ENCODE peak calls at places on chromosomes 12 and 14, in six cellular contexts. One of them, this sample, is unnamed.
A peak's percentile ranks its signal among the peaks of the same experiment; 100 is the strongest.

GRCh38 chr14:76348898-76349297 is 27.0 kb upstream of the ESRRB start:
- DNase-seq in Ammon's horn: no peak
- DNase-seq in AG10803: peak; percentile 69
- DNase-seq in HCEC 1CT: peak; percentile 6
- DNase-seq in AG04450: no peak
- DNase-seq in iris pigment epithelial cell: peak; percentile 51
- DNase-seq in this sample: peak; percentile 86

GRCh38 chr14:75647650-75648049 is 13.0 kb downstream of the ERG28 start:
- DNase-seq in AG10803: peak; percentile 26
- DNase-seq in Ammon's horn: no peak
- DNase-seq in AG04450: no peak
- DNase-seq in iris pigment epithelial cell: peak; percentile 35
- DNase-seq in HCEC 1CT: peak; percentile 19
- DNase-seq in this sample: no peak

GRCh38 chr12:57620936-57621496 is 9.8 kb downstream of the ARHGEF25 start:
- DNase-seq in HCEC 1CT: no peak
- DNase-seq in AG04450: no peak
- DNase-seq in iris pigment epithelial cell: no peak
- DNase-seq in AG10803: no peak
- DNase-seq in Ammon's horn: no peak
- DNase-seq in this sample: no peak

GRCh38 chr12:13000616-13000934 is 510 bp upstream of the HEBP1 start:
- DNase-seq in Ammon's horn: no peak
- DNase-seq in AG04450: no peak
- DNase-seq in AG10803: peak; percentile 24
- DNase-seq in iris pigment epithelial cell: peak; percentile 25
- DNase-seq in HCEC 1CT: peak; percentile 39
- DNase-seq in this sample: peak; percentile 21

GRCh38 chr12:100293017-100293416 is 26.0 kb downstream of the SCYL2 start:
- DNase-seq in Ammon's horn: no peak
- DNase-seq in HCEC 1CT: no peak
- DNase-seq in AG10803: no peak
- DNase-seq in iris pigment epithelial cell: no peak
- DNase-seq in AG04450: no peak
- DNase-seq in this sample: no peak

GRCh38 chr12:46556105-46556559 is 183.6 kb upstream of the SLC38A2 start:
- DNase-seq in iris pigment epithelial cell: peak; percentile 98
- DNase-seq in HCEC 1CT: peak; percentile 99
- DNase-seq in AG04450: peak; percentile 92
- DNase-seq in AG10803: peak; percentile 97
- DNase-seq in Ammon's horn: no peak
- DNase-seq in this sample: peak; percentile 99

GRCh38 chr12:132114667-132115066 is 29.5 kb downstream of the DDX51 start:
- DNase-seq in iris pigment epithelial cell: no peak
- DNase-seq in Ammon's horn: no peak
- DNase-seq in HCEC 1CT: no peak
- DNase-seq in AG10803: no peak
- DNase-seq in AG04450: no peak
- DNase-seq in this sample: no peak

GRCh38 chr12:96534339-96534738 is 45.0 kb downstream of the CFAP54 start:
- DNase-seq in iris pigment epithelial cell: peak; percentile 46
- DNase-seq in AG10803: no peak
- DNase-seq in Ammon's horn: no peak
- DNase-seq in AG04450: no peak
- DNase-seq in HCEC 1CT: no peak
- DNase-seq in this sample: no peak

GRCh38 chr12:46964496-46965098 is 114.8 kb upstream of the PCED1B start:
- DNase-seq in Ammon's horn: no peak
- DNase-seq in HCEC 1CT: peak; percentile 69
- DNase-seq in iris pigment epithelial cell: peak; percentile 62
- DNase-seq in AG10803: peak; percentile 88
- DNase-seq in AG04450: peak; percentile 23
- DNase-seq in this sample: peak; percentile 79